ENCODE peak calls at places on chromosomes 11 and 22, in nine cellular contexts. F is ovary, Z is body of pancreas, V is lower leg skin, H is adrenal gland, O is lung, D is stomach, I is kidney epithelial cell, W is GM12865. A is an unnamed sample.

GRCh38 chr11:112016088-112016764 is 9.0 kb upstream of the DLAT start:
- DNase-seq in F (no peak), Z (peak; percentile 48), V (no peak), H (no peak), O (no peak), D (no peak), I (no peak), W (peak; percentile 86), A (no peak)

GRCh38 chr11:105903113-105903512 is 118.9 kb downstream of the MSANTD4 start:
- DNase-seq in F (no peak), Z (no peak), V (no peak), H (no peak), O (no peak), D (no peak), I (no peak), W (no peak), A (no peak)

GRCh38 chr11:68398870-68399865 is 61.4 kb upstream of the PPP6R3 start:
- DNase-seq in F (peak; percentile 80), Z (peak; percentile 26), V (peak; percentile 32), H (no peak), O (no peak), D (peak; percentile 43), I (no peak), W (no peak), A (no peak)

GRCh38 chr11:9797300-9797699 is 133.4 kb downstream of the SWAP70 start:
- DNase-seq in F (no peak), Z (no peak), V (no peak), H (no peak), O (no peak), D (no peak), I (no peak), W (no peak), A (no peak)

GRCh38 chr22:46070722-46071450 is 79.4 kb upstream of the PPARA start:
- DNase-seq in F (peak; percentile 79), Z (peak; percentile 68), V (no peak), H (peak; percentile 83), O (peak; percentile 58), D (peak; percentile 71), I (no peak), W (peak; percentile 78), A (no peak)

GRCh38 chr22:39144101-39144815 is 8.2 kb downstream of the CBX7 start:
- DNase-seq in F (no peak), Z (peak; percentile 59), V (no peak), H (peak; percentile 43), O (no peak), D (peak; percentile 60), I (no peak), W (peak; percentile 82), A (peak; percentile 12)

GRCh38 chr11:56066980-56067379 is 26.1 kb upstream of the OR8I2 start:
- DNase-seq in F (no peak), Z (no peak), V (no peak), H (no peak), O (no peak), D (no peak), I (no peak), W (no peak), A (no peak)

GRCh38 chr11:61963282-61964057 is 4.0 kb downstream of the FTH1 start:
- DNase-seq in F (peak; percentile 7), Z (peak; percentile 60), V (no peak), H (peak; percentile 33), O (no peak), D (no peak), I (no peak), W (peak; percentile 72), A (peak; percentile 50)

GRCh38 chr11:615453-616319 is at the start of gene IRF7:
- DNase-seq in F (peak; percentile 88), Z (peak; percentile 93), V (peak; percentile 94), H (peak; percentile 80), O (peak; percentile 97), D (peak; percentile 97), I (peak; percentile 56), W (peak; percentile 98), A (peak; percentile 73)

GRCh38 chr11:61971177-61972111 is 4.0 kb upstream of the FTH1 start:
- DNase-seq in F (peak; percentile 100), Z (peak; percentile 99), V (peak; percentile 98), H (peak; percentile 99), O (peak; percentile 97), D (peak; percentile 96), I (peak; percentile 98), W (peak; percentile 93), A (peak; percentile 88)

GRCh38 chr22:41768420-41768819 is 32.1 kb upstream of the CCDC134 start:
- DNase-seq in F (no peak), Z (peak; percentile 10), V (no peak), H (no peak), O (no peak), D (no peak), I (peak; percentile 88), W (peak; percentile 40), A (peak; percentile 88)

GRCh38 chr22:19892249-19892879 is 37.7 kb upstream of the GNB1L start:
- DNase-seq in F (peak; percentile 76), Z (no peak), V (no peak), H (no peak), O (no peak), D (no peak), I (no peak), W (no peak), A (peak; percentile 51)

GRCh38 chr11:295351-296205 is 3.7 kb downstream of the IFITM5 start:
- DNase-seq in F (peak; percentile 51), Z (no peak), V (no peak), H (no peak), O (no peak), D (no peak), I (no peak), W (no peak), A (no peak)

GRCh38 chr11:125457814-125458343 is 38.2 kb downstream of the FEZ1 start:
- DNase-seq in F (no peak), Z (peak; percentile 36), V (peak; percentile 23), H (no peak), O (peak; percentile 39), D (no peak), I (no peak), W (no peak), A (no peak)

GRCh38 chr11:88281317-88281712 is 56.2 kb downstream of the CTSC start:
- DNase-seq in F (no peak), Z (no peak), V (no peak), H (no peak), O (no peak), D (no peak), I (no peak), W (no peak), A (peak; percentile 34)

GRCh38 chr11:68312117-68312779 is at the start of gene LRP5:
- DNase-seq in F (peak; percentile 43), Z (peak; percentile 42), V (no peak), H (peak; percentile 37), O (no peak), D (no peak), I (no peak), W (peak; percentile 40), A (no peak)

GRCh38 chr22:28034760-28035401 is 115.8 kb upstream of the PITPNB start:
- DNase-seq in F (peak; percentile 86), Z (peak; percentile 59), V (peak; percentile 65), H (peak; percentile 81), O (peak; percentile 65), D (peak; percentile 78), I (no peak), W (peak; percentile 7), A (no peak)
- H3K4me3 ChIP-seq in F (no peak overlapping the region), Z (no peak overlapping the region), V (no peak overlapping the region), H (no peak overlapping the region), O (no peak overlapping the region), D (no peak overlapping the region), I (no peak overlapping the region), W (no peak overlapping the region), A (no peak overlapping the region)

DNA sequence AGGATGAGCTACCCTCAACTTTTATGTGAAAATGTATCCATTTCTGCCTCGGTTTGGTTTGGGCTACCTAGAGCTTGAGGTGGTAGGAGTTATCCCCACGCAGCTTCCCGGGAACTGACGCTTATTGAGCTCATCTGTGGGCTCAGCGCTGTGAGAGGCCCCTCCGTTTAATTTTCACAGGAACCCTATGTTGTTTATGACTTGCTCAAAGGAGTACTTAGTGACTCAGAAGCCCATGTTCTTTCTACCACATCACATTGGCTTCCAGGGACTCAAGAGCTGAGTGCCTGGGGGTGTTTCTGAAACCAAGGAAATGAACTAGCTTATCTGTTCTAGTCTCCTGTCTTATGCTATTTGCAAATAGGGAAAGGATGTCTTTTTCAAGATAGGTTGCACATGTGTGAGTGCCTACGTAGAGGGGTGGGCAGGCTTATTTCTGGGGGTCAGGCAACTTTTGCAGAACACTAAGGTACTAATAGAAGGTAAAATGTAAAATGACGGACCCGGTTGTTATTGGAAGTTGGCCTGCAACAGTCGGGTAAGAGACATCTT is 40.5 kb downstream of the MICAL2 start:
- DNase-seq in F (no peak), Z (no peak), V (no peak), H (no peak), O (no peak), D (no peak), I (no peak), W (no peak), A (peak; percentile 39)
- TF ChIP-seq CTCF in F (no peak), Z (no peak), V (no peak), H (no peak), O (no peak), D (no peak), I (no peak), W (no peak), A (no peak)

GRCh38 chr11:32090774-32091370 is at the start of gene RCN1:
- DNase-seq in F (peak; percentile 64), Z (peak; percentile 44), V (peak; percentile 21), H (peak; percentile 54), O (peak; percentile 61), D (peak; percentile 46), I (no peak), W (peak; percentile 69), A (peak; percentile 4)
- H3K4me3 ChIP-seq in F (peak within 1 kb of the TSS; percentile 64), Z (peak within 1 kb of the TSS; percentile 58), V (peak within 1 kb of the TSS; percentile 79), H (peak within 1 kb of the TSS; percentile 74), O (peak within 1 kb of the TSS; percentile 88), D (peak within 1 kb of the TSS; percentile 85), I (peak within 1 kb of the TSS; percentile 74), W (peak within 1 kb of the TSS; percentile 95), A (peak within 1 kb of the TSS; percentile 57)

GRCh38 chr11:11143849-11144248 is 209.2 kb downstream of the CSNK2A3 start:
- DNase-seq in F (no peak), Z (no peak), V (no peak), H (no peak), O (no peak), D (no peak), I (no peak), W (no peak), A (no peak)

GRCh38 chr11:11149671-11150459 is 203.2 kb downstream of the CSNK2A3 start:
- DNase-seq in F (no peak), Z (no peak), V (no peak), H (no peak), O (no peak), D (no peak), I (no peak), W (peak; percentile 32), A (no peak)

GRCh38 chr11:11146830-11147229 is 206.2 kb downstream of the CSNK2A3 start:
- DNase-seq in F (no peak), Z (no peak), V (no peak), H (no peak), O (no peak), D (no peak), I (no peak), W (no peak), A (no peak)

GRCh38 chr11:11148598-11148997 is 204.5 kb downstream of the CSNK2A3 start:
- DNase-seq in F (no peak), Z (no peak), V (no peak), H (no peak), O (no peak), D (no peak), I (no peak), W (no peak), A (no peak)

DNA sequence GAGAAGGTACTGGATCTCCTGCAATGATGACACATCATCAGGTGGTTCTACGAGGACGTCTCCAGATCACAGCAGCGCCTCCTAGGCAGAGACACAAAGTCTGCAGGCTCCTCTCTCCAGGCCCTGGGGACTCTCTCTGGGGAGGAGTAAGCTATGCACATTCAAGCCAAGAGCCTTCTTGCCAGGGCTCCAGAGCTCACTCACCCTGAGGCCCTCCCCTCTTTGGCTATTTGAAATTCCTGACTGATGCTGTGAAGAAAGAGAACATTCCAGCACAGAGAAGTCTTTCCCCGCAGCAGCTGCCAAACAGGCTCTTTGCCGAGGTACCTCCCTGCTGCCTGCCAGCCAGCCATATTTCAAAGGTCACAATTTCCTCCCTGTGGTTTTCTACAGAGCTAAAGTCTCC is 204.9 kb downstream of the CSNK2A3 start:
- DNase-seq in F (peak; percentile 79), Z (peak; percentile 76), V (peak; percentile 85), H (no peak), O (peak; percentile 74), D (no peak), I (peak; percentile 16), W (peak; percentile 38), A (peak; percentile 49)
- TF ChIP-seq CTCF in F (no peak), Z (no peak), V (no peak), H (no peak), O (no peak), D (no peak), I (no peak), W (no peak), A (peak; percentile 22)